ENCODE peak calls at places on chromosomes 11 and 22, in seven cellular contexts. A, W, X, L, P, C and T are unnamed samples.

GRCh38 chr22:19057539-19057938 is 64.7 kb downstream of the DGCR2 start:
- DNase-seq in A (no peak), L (no peak), W (no peak), X (no peak), C (no peak), P (no peak), T (no peak)

GRCh38 chr22:35564975-35565867 is 24.6 kb downstream of the RASD2 start:
- DNase-seq in P (peak; percentile 59), C (no peak), W (no peak), A (peak; percentile 26), X (no peak), L (no peak), T (no peak)

GRCh38 chr11:62573006-62573591 is 592 bp downstream of the EEF1G start:
- DNase-seq in W (no peak), C (peak; percentile 46), X (peak; percentile 42), A (peak; percentile 23), L (no peak), P (peak; percentile 45), T (no peak)

GRCh38 chr11:82733444-82734119 is at the start of gene FAM181B:
- DNase-seq in L (no peak), A (peak; percentile 13), W (no peak), X (no peak), P (peak; percentile 27), C (peak; percentile 71), T (peak; percentile 82)

GRCh38 chr11:130480166-130480565 is 31.7 kb downstream of the ADAMTS15 start:
- DNase-seq in C (no peak), A (peak; percentile 94), L (no peak), P (peak; percentile 52), X (peak; percentile 41), W (no peak), T (no peak)

GRCh38 chr11:65498042-65498726 is 661 bp upstream of the MALAT1 start:
- DNase-seq in W (peak; percentile 49), A (peak; percentile 79), X (peak; percentile 69), L (peak; percentile 56), C (no peak), P (peak; percentile 79), T (no peak)

GRCh38 chr22:17914474-17914873 is 109.9 kb downstream of the MICAL3 start:
- DNase-seq in A (no peak), P (no peak), W (no peak), X (no peak), C (no peak), L (no peak), T (no peak)

GRCh38 chr11:72316984-72317383 is 73.0 kb upstream of the PHOX2A start:
- DNase-seq in A (no peak), L (no peak), C (no peak), P (no peak), X (no peak), W (no peak), T (no peak)

GRCh38 chr11:3087821-3088800 is 30.9 kb upstream of the CARS1 start:
- DNase-seq in P (peak; percentile 31), X (peak; percentile 75), W (no peak), L (no peak), A (no peak), C (peak; percentile 16), T (no peak)

GRCh38 chr11:45335434-45335833 is 49.3 kb upstream of the SYT13 start:
- DNase-seq in P (no peak), L (no peak), A (no peak), X (no peak), C (no peak), W (no peak), T (no peak)

GRCh38 chr11:108895579-108896480 is 231.0 kb downstream of the DDX10 start:
- DNase-seq in A (peak; percentile 60), L (no peak), P (peak; percentile 45), C (no peak), X (peak; percentile 90), W (no peak), T (no peak)

GRCh38 chr11:117851091-117851490 is 25.4 kb downstream of the FXYD6 start:
- DNase-seq in C (no peak), L (no peak), P (peak; percentile 92), X (no peak), A (peak; percentile 33), W (no peak), T (no peak)